ENCODE peak calls at places on chromosomes 13 and 19, in six cellular contexts. J, P, N, Q, K and T are unnamed samples. For H3K4me1 and H3K9me3, the result is how much of the 10 kb centered on the place peaks cover.

GRCh38 chr13:40272776-40273139 is 393.7 kb downstream of the FOXO1 start:
- DNase-seq in J (no peak), P (peak), N (no peak), Q (no peak), K (no peak), T (no peak)

GRCh38 chr13:51625555-51626345 is 41.5 kb downstream of the WDFY2 start:
- DNase-seq in J (no peak), P (peak), N (no peak), Q (peak), K (peak), T (no peak)

GRCh38 chr19:39193785-39194184 is 3.0 kb upstream of the NCCRP1 start:
- DNase-seq in J (no peak), P (peak), N (no peak), Q (no peak), K (peak), T (no peak)

GRCh38 chr19:11814707-11815050 is 606 bp downstream of the ZNF440 start:
- DNase-seq in J (no peak), P (peak), N (no peak), Q (peak), K (no peak), T (no peak)

GRCh38 chr13:97194473-97194872 is 27.7 kb upstream of the MBNL2 start:
- DNase-seq in J (no peak), P (peak), N (peak), Q (no peak), K (no peak), T (peak)

GRCh38 chr19:55369651-55370304 is 485 bp downstream of the IL11 start:
- DNase-seq in J (no peak), P (peak), N (peak), Q (no peak), K (no peak), T (peak)

GRCh38 chr13:105990256-105990958 is 545.1 kb downstream of the EFNB2 start:
- DNase-seq in J (no peak), P (no peak), N (no peak), Q (no peak), K (no peak), T (no peak)

GRCh38 chr13:42453091-42453645 is 120.8 kb upstream of the TNFSF11 start:
- DNase-seq in J (no peak), P (no peak), N (no peak), Q (no peak), K (no peak), T (no peak)

GRCh38 chr13:90455861-90456260 is 891.6 kb upstream of the MIR17HG start:
- DNase-seq in J (no peak), P (peak), N (no peak), Q (no peak), K (no peak), T (no peak)

GRCh38 chr13:113407103-113407530 is 43.2 kb upstream of the GRTP1 start:
- DNase-seq in J (peak), P (no peak), N (no peak), Q (no peak), K (no peak), T (no peak)

GRCh38 chr13:109700176-109700575 is 86.2 kb downstream of the IRS2 start:
- DNase-seq in J (peak), P (peak), N (no peak), Q (no peak), K (peak), T (no peak)

GRCh38 chr19:42271861-42272534 is 2.9 kb downstream of the CIC start:
- DNase-seq in J (peak), P (no peak), N (no peak), Q (no peak), K (no peak), T (no peak)

GRCh38 chr19:44260343-44260681 is 626 bp downstream of the ZNF233 start:
- DNase-seq in J (no peak), P (no peak), N (no peak), Q (no peak), K (no peak), T (no peak)
- H3K4me3 ChIP-seq in J (no peak), P (peak), N (no peak), Q (peak), K (no peak), T (peak)

DNA sequence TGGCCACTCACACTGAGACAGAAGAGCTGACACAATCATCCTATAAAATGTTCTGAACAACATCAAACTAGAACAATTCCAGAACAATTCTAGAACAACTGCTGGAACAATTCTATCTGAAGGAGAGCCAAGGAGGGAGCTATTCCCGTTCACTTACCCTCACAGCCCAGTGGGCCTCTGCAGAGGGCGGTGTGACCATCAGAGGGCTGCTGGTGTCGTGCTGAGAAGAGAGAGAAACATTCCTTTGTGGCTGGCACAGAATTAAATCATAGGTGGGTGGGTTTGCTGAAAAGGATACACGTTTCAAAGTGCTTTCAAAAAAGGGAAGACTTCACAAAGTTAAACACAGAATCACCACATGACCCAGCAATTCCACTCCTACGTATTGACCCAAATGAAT is 35.0 kb downstream of the EPS15L1 start:
- DNase-seq in J (no peak), P (no peak), N (no peak), Q (no peak), K (no peak), T (no peak)
- H3K4me1 ChIP-seq in J (under half), P (under half), N (under half), Q (under half), K (under half), T (under half)

DNA sequence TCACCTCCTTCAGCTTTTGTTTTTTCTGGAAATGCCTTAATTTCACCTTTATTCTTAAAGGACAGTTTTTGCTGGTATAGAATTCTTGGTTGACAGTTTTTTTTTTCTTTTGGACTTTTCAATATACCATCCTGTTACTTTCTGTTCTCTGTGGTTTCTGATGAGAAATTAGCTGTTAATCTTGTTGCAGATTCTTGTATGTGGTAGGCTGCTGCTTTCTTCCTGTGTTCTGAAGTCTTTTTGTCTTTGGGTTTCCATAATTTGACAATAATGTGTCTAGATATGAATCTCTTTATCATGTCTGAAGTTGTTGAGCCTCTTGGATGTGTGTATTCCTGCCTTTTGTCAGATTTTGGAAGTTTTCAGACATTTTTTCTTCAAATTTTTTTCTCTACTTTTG is 12.0 kb downstream of the ZNF283 start:
- DNase-seq in J (no peak), P (no peak), N (no peak), Q (no peak), K (no peak), T (no peak)
- H3K9me3 ChIP-seq in J (half or more), P (under half), N (under half), Q (under half), K (half or more), T (under half)

GRCh38 chr13:86020350-86021002 is 221.3 kb upstream of the SLITRK6 start:
- DNase-seq in J (no peak), P (peak), N (no peak), Q (no peak), K (no peak), T (no peak)
- H3K4me3 ChIP-seq in J (no peak), P (no peak), N (no peak), Q (no peak), K (no peak), T (no peak)

DNA sequence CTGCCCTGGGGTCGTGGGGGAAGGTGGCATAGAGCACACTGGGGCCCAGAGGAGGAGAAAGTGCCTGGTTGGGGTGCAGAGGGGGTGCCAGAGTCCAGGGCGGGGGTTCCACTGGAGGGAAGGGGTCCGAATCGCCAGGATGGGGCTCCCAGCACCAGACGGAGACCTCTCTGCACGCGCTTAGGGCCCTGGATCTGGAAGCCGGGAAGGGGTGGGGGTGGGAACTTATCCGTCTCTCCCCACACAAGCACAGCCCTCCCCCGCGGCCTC is 2.8 kb downstream of the MIDN start:
- DNase-seq in J (no peak), P (peak), N (peak), Q (peak), K (peak), T (no peak)
- H3K4me1 ChIP-seq in J (half or more), P (under half), N (under half), Q (under half), K (half or more), T (under half)

GRCh38 chr19:36564391-36564790 is 8.7 kb downstream of the ZNF529 start:
- DNase-seq in J (no peak), P (no peak), N (no peak), Q (no peak), K (no peak), T (no peak)
- H3K9me3 ChIP-seq in J (under half), P (under half), N (under half), Q (under half), K (half or more), T (under half)

GRCh38 chr13:48819376-48819775 is 156.3 kb upstream of the FNDC3A start:
- DNase-seq in J (no peak), P (no peak), N (no peak), Q (no peak), K (no peak), T (no peak)

GRCh38 chr13:48816696-48817095 is 159.0 kb upstream of the FNDC3A start:
- DNase-seq in J (no peak), P (no peak), N (no peak), Q (no peak), K (no peak), T (no peak)

GRCh38 chr13:48818495-48818961 is 157.2 kb upstream of the FNDC3A start:
- DNase-seq in J (no peak), P (peak), N (no peak), Q (no peak), K (no peak), T (no peak)

GRCh38 chr13:48819889-48820288 is 155.8 kb upstream of the FNDC3A start:
- DNase-seq in J (no peak), P (no peak), N (no peak), Q (no peak), K (no peak), T (no peak)

GRCh38 chr13:48817166-48817802 is 158.4 kb upstream of the FNDC3A start:
- DNase-seq in J (no peak), P (no peak), N (no peak), Q (no peak), K (no peak), T (no peak)
- H3K4me3 ChIP-seq in J (no peak), P (no peak), N (no peak), Q (no peak), K (no peak), T (no peak)